ENCODE peak calls at places on chromosomes 11 and 22, in four cellular contexts. One of them, this sample, is unnamed.

GRCh38 chr11:43399983-43400630 is 41.4 kb downstream of the TTC17 start:
- DNase-seq in K562: no peak
- DNase-seq in SK-N-SH: no peak
- DNase-seq in WTC11: no peak
- DNase-seq in this sample: no peak

GRCh38 chr11:72641900-72642814 is 32.1 kb downstream of the PDE2A start:
- DNase-seq in K562: peak; percentile 57
- DNase-seq in SK-N-SH: peak; percentile 91
- DNase-seq in WTC11: peak; percentile 37
- DNase-seq in this sample: no peak

GRCh38 chr11:61911701-61912529 is 5.5 kb downstream of the RAB3IL1 start:
- DNase-seq in K562: no peak
- DNase-seq in SK-N-SH: peak; percentile 25
- DNase-seq in WTC11: no peak
- DNase-seq in this sample: no peak

GRCh38 chr11:61145228-61146005 is 15.8 kb downstream of the VPS37C start:
- DNase-seq in K562: no peak
- DNase-seq in SK-N-SH: no peak
- DNase-seq in WTC11: no peak
- DNase-seq in this sample: no peak

GRCh38 chr11:7577883-7578242 is 64.1 kb downstream of the PPFIBP2 start:
- DNase-seq in K562: peak; percentile 23
- DNase-seq in SK-N-SH: peak; percentile 51
- DNase-seq in WTC11: no peak
- DNase-seq in this sample: no peak

GRCh38 chr11:68798221-68798813 is 43.4 kb downstream of the CPT1A start:
- DNase-seq in K562: peak; percentile 57
- DNase-seq in SK-N-SH: peak; percentile 72
- DNase-seq in WTC11: peak; percentile 81
- DNase-seq in this sample: peak; percentile 12

GRCh38 chr11:396511-396947 is 2.5 kb downstream of the PKP3 start:
- DNase-seq in K562: no peak
- DNase-seq in SK-N-SH: peak; percentile 86
- DNase-seq in WTC11: peak; percentile 46
- DNase-seq in this sample: peak; percentile 60

GRCh38 chr11:60343094-60343704 is 16.1 kb downstream of the MS4A6E start:
- DNase-seq in K562: peak; percentile 31
- DNase-seq in SK-N-SH: no peak
- DNase-seq in WTC11: no peak
- DNase-seq in this sample: peak; percentile 18

GRCh38 chr11:123313261-123313660 is 116.8 kb upstream of the GRAMD1B start:
- DNase-seq in K562: no peak
- DNase-seq in SK-N-SH: no peak
- DNase-seq in WTC11: no peak
- DNase-seq in this sample: no peak

GRCh38 chr11:90237004-90237403 is 14.2 kb upstream of the CHORDC1 start:
- DNase-seq in K562: no peak
- DNase-seq in SK-N-SH: no peak
- DNase-seq in WTC11: no peak
- DNase-seq in this sample: no peak

GRCh38 chr22:31084811-31085492 is 3.8 kb downstream of the SMTN start:
- DNase-seq in K562: peak; percentile 88
- DNase-seq in SK-N-SH: peak; percentile 96
- DNase-seq in WTC11: peak; percentile 86
- DNase-seq in this sample: no peak

GRCh38 chr11:117861151-117862018 is 15.1 kb downstream of the FXYD6 start:
- DNase-seq in K562: no peak
- DNase-seq in SK-N-SH: peak; percentile 74
- DNase-seq in WTC11: peak; percentile 89
- DNase-seq in this sample: no peak

GRCh38 chr11:39374963-39375698 is 2084.3 kb downstream of the LRRC4C start:
- DNase-seq in K562: peak; percentile 31
- DNase-seq in SK-N-SH: peak; percentile 20
- DNase-seq in WTC11: no peak
- DNase-seq in this sample: peak; percentile 1

GRCh38 chr11:133945087-133945974 is 11.4 kb downstream of the IGSF9B start:
- DNase-seq in K562: peak; percentile 21
- DNase-seq in SK-N-SH: peak; percentile 78
- DNase-seq in WTC11: no peak
- DNase-seq in this sample: no peak

GRCh38 chr11:113603277-113604059 is 102.6 kb downstream of the TMPRSS5 start:
- DNase-seq in K562: no peak
- DNase-seq in SK-N-SH: no peak
- DNase-seq in WTC11: no peak
- DNase-seq in this sample: no peak

GRCh38 chr11:63682045-63682915 is 980 bp downstream of the RTN3 start:
- DNase-seq in K562: peak; percentile 53
- DNase-seq in SK-N-SH: peak; percentile 55
- DNase-seq in WTC11: no peak
- DNase-seq in this sample: peak; percentile 8

GRCh38 chr11:127574528-127574927 is 574.0 kb upstream of the KIRREL3 start:
- DNase-seq in K562: no peak
- DNase-seq in SK-N-SH: no peak
- DNase-seq in WTC11: no peak
- DNase-seq in this sample: no peak

GRCh38 chr11:86571273-86571948 is 101.0 kb downstream of the ME3 start:
- DNase-seq in K562: peak; percentile 74
- DNase-seq in SK-N-SH: peak; percentile 36
- DNase-seq in WTC11: peak; percentile 87
- DNase-seq in this sample: peak; percentile 69

GRCh38 chr11:77789731-77790476 is 30.6 kb downstream of the RSF1 start:
- DNase-seq in K562: no peak
- DNase-seq in SK-N-SH: no peak
- DNase-seq in WTC11: peak; percentile 50
- DNase-seq in this sample: no peak

GRCh38 chr11:69463181-69463891 is 18.1 kb upstream of the LINC01488 start:
- DNase-seq in K562: peak; percentile 28
- DNase-seq in SK-N-SH: peak; percentile 88
- DNase-seq in WTC11: no peak
- DNase-seq in this sample: peak; percentile 36

DNA sequence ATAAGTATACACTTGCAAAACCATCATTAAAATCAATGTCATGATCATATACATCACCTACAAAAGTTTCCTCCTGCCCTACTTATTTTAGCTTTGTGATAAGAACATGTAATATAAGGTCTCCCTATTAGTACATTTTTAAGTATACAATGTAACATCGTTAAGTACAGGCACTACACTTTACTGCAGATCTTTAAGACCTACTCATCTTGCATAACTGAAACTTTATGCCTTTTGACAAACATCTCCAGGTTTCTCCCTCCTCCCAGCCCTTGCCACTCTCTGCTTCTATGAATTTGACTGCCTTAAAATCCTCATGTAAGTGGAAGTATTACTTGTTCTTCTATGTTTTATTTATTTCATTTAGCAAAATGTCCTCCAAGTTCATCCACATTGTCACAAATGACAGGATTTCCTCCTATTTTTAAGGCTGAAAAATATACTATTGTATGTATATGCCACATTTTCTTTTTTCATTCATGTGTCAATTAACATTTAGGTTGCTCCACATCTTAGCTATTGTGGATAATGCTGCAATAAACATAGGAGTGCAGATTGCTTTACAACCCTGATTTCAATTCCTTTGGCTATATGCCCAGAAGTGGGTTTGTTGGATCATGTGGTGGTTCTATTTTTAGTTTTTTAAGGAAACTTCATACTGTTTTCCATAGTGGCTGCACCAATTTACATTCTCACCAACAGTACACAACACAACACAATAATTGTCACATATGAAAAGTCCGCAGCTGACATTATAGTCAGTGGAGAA is 471.1 kb upstream of the ANO3 start:
- DNase-seq in K562: no peak
- DNase-seq in SK-N-SH: no peak
- DNase-seq in WTC11: no peak
- DNase-seq in this sample: no peak
- TF ChIP-seq FOXJ3 in K562: no peak
- TF ChIP-seq FOXJ3 in SK-N-SH: no peak
- TF ChIP-seq FOXJ3 in WTC11: no peak
- TF ChIP-seq FOXJ3 in this sample: no peak

DNA sequence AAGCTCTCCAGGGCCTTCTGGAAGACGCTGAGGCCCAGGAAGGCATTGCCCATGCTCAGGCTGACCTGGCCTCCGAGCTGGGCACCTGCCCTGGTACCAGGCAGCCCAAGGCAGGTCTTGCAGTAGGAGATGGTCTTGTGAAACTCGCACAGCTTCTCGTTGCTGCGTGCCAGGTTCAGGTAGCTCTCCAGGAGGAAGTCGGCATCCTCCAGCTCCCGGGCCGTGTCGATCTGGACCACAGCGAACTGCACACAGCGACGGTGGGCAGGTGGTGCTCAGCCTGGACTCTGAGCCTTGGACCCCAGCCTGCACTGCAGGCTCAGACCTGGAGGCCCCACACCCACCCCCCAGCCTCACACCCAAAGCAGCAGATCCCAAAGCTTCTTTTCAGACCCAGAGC is 1.0 kb downstream of the RAPSN start:
- DNase-seq in K562: no peak
- DNase-seq in SK-N-SH: no peak
- DNase-seq in WTC11: no peak
- DNase-seq in this sample: no peak
- TF ChIP-seq CTCF in K562: no peak
- TF ChIP-seq CTCF in SK-N-SH: no peak
- TF ChIP-seq CTCF in WTC11: no peak
- TF ChIP-seq CTCF in this sample: no peak

DNA sequence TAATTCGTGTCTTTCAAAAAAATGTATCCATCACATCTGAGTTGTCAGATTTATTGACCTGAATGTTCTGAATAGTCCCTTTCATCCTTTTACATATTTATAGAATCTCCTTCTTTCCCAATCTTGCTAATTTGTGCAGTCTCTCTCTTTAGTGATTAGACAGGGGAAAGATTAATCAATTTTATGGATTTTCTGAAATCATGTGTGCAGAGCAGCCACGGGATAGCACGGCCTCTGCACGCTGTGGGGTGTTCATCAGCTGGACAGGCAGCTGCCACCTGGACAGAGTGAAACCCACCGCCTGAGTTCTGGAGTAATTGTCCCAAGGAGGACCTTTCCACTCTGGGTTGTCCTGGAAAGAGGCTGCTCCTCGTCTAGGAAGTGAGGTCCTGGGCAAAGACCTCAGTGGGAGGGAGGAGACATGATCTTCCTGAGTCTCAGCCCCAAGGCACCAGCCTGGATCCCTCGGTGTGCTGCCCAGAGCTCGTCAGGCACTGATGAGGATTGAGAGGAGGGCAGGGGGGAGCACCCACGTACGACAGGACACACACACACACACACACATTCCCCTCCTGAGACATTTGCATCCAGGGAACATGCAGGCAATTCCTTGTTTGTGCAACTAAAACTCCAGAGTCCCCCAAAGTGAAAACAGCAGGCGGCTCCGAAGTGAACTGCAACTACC is 22.7 kb upstream of the KRTAP5-6 start:
- DNase-seq in K562: no peak
- DNase-seq in SK-N-SH: no peak
- DNase-seq in WTC11: no peak
- DNase-seq in this sample: no peak
- TF ChIP-seq FOXJ3 in K562: no peak
- TF ChIP-seq FOXJ3 in SK-N-SH: no peak
- TF ChIP-seq FOXJ3 in WTC11: no peak
- TF ChIP-seq FOXJ3 in this sample: peak; percentile 53

GRCh38 chr22:35681454-35682050 is 33.3 kb downstream of the APOL6 start:
- DNase-seq in K562: no peak
- DNase-seq in SK-N-SH: no peak
- DNase-seq in WTC11: no peak
- DNase-seq in this sample: no peak
- TF ChIP-seq CTCF in K562: no peak
- TF ChIP-seq CTCF in SK-N-SH: no peak
- TF ChIP-seq CTCF in WTC11: no peak
- TF ChIP-seq CTCF in this sample: no peak